ENCODE peak calls at places on chromosomes 11 and 22, in ten cellular contexts. X is cardiac fibroblast; U is amygdala; W is AG08395; N is SW480; Q is CD4-positive, alpha-beta memory T cell; G is stimulated activated CD4-positive, alpha-beta T cell treated with anti-CD3 and anti-CD28 coated beads, Interleukin-1b, Interleukin-23, amount 100 ng/mL, for 1 hour; R is neural crest cell; Z is astrocyte of the spinal cord; L is choroid plexus epithelial cell. P is an unnamed sample.

GRCh38 chr11:3105791-3106735 is 48.8 kb upstream of the CARS1 start:
- DNase-seq in X (no peak), U (no peak), W (no peak), N (no peak), Q (no peak), G (no peak), R (no peak), Z (no peak), L (no peak), P (no peak)

GRCh38 chr11:17781221-17781620 is 46.6 kb downstream of the KCNC1 start:
- DNase-seq in X (no peak), U (no peak), W (no peak), N (no peak), Q (no peak), G (no peak), R (no peak), Z (no peak), L (no peak), P (no peak)

GRCh38 chr11:110712643-110713468 is 619 bp upstream of the ARHGAP20 start:
- DNase-seq in X (peak; percentile 69), U (peak; percentile 65), W (peak; percentile 21), N (no peak), Q (no peak), G (no peak), R (no peak), Z (peak; percentile 60), L (peak; percentile 80), P (no peak)

GRCh38 chr11:82906236-82906635 is 4.7 kb downstream of the DDIAS start:
- DNase-seq in X (peak; percentile 57), U (no peak), W (peak; percentile 26), N (peak; percentile 66), Q (peak; percentile 50), G (no peak), R (no peak), Z (peak; percentile 55), L (peak; percentile 52), P (peak; percentile 54)

GRCh38 chr11:130418210-130418609 is 10.2 kb downstream of the ADAMTS8 start:
- DNase-seq in X (no peak), U (peak; percentile 48), W (no peak), N (peak; percentile 41), Q (no peak), G (no peak), R (no peak), Z (no peak), L (no peak), P (no peak)

GRCh38 chr11:72829178-72829577 is 15.0 kb downstream of the ATG16L2 start:
- DNase-seq in X (no peak), U (no peak), W (no peak), N (no peak), Q (no peak), G (no peak), R (no peak), Z (no peak), L (no peak), P (no peak)

GRCh38 chr11:108609681-108610080 is 16.1 kb upstream of the EXPH5 start:
- DNase-seq in X (peak; percentile 46), U (no peak), W (no peak), N (peak; percentile 76), Q (no peak), G (no peak), R (no peak), Z (peak; percentile 30), L (peak; percentile 62), P (no peak)

GRCh38 chr11:132022285-132022684 is 651.9 kb downstream of the NTM start:
- DNase-seq in X (no peak), U (no peak), W (no peak), N (no peak), Q (no peak), G (no peak), R (no peak), Z (no peak), L (no peak), P (no peak)

GRCh38 chr11:69977951-69978350 is 100.2 kb upstream of the ANO1 start:
- DNase-seq in X (no peak), U (no peak), W (no peak), N (no peak), Q (no peak), G (no peak), R (no peak), Z (no peak), L (no peak), P (no peak)

GRCh38 chr22:33513388-33514336 is 406.6 kb downstream of the LARGE1 start:
- DNase-seq in X (peak; percentile 38), U (no peak), W (no peak), N (no peak), Q (no peak), G (no peak), R (no peak), Z (no peak), L (peak; percentile 43), P (no peak)

GRCh38 chr22:29456211-29456671 is 17.9 kb downstream of the RFPL1 start:
- DNase-seq in X (no peak), U (no peak), W (no peak), N (no peak), Q (no peak), G (no peak), R (no peak), Z (peak; percentile 49), L (peak; percentile 65), P (no peak)

GRCh38 chr22:19819209-19819910 is 35.3 kb downstream of the GNB1L start:
- DNase-seq in X (no peak), U (no peak), W (no peak), N (no peak), Q (no peak), G (no peak), R (no peak), Z (no peak), L (no peak), P (no peak)

GRCh38 chr11:123253223-123253622 is 58.2 kb upstream of the CLMP start:
- DNase-seq in X (no peak), U (no peak), W (no peak), N (no peak), Q (no peak), G (no peak), R (no peak), Z (no peak), L (no peak), P (no peak)

P was measured in naive thymus-derived CD4-positive, alpha-beta T cell.